ENCODE peak calls at places on chromosomes 6 and 20, in ten cellular contexts. T, C, V, H, M, G, S, X, L and F are unnamed samples.

GRCh38 chr6:25404693-25405169 is 125.6 kb downstream of the CARMIL1 start:
- DNase-seq in G (peak), T (no peak), C (no peak), X (no peak), V (no peak), S (no peak), M (no peak), H (no peak), L (no peak), F (peak)

GRCh38 chr6:88177961-88178464 is 11.9 kb upstream of the CNR1 start:
- DNase-seq in V (no peak), G (no peak), M (no peak), T (no peak), L (no peak), X (no peak), H (no peak), C (peak), S (no peak), F (no peak)

GRCh38 chr20:32231847-32232246 is 24.2 kb downstream of the POFUT1 start:
- DNase-seq in H (peak), G (no peak), V (no peak), T (no peak), L (no peak), M (no peak), X (no peak), C (no peak), S (no peak), F (no peak)

GRCh38 chr6:111973897-111974639 is 79.8 kb upstream of the CCN6 start:
- DNase-seq in X (no peak), V (no peak), L (no peak), C (peak), M (no peak), H (no peak), S (no peak), T (no peak), G (no peak), F (no peak)

GRCh38 chr6:125503181-125503580 is 201.4 kb upstream of the HDDC2 start:
- DNase-seq in M (no peak), X (no peak), C (no peak), L (no peak), T (no peak), S (no peak), G (no peak), H (no peak), V (no peak), F (no peak)

GRCh38 chr20:36202891-36203338 is 33.4 kb upstream of the AAR2 start:
- DNase-seq in G (peak), T (peak), V (peak), L (peak), M (peak), X (no peak), C (peak), H (peak), S (peak), F (peak)

GRCh38 chr6:88512951-88513350 is 346.8 kb upstream of the CNR1 start:
- DNase-seq in H (no peak), S (no peak), V (no peak), M (no peak), L (no peak), X (no peak), T (no peak), C (no peak), G (no peak), F (no peak)

GRCh38 chr6:47352169-47352568 is 42.5 kb upstream of the TNFRSF21 start:
- DNase-seq in H (no peak), T (no peak), S (no peak), V (no peak), C (no peak), L (no peak), X (no peak), M (no peak), G (no peak), F (no peak)

GRCh38 chr20:24999568-24999967 is 7.0 kb upstream of the APMAP start:
- DNase-seq in V (no peak), S (peak), M (no peak), H (no peak), T (peak), X (no peak), C (no peak), L (no peak), G (no peak), F (no peak)

GRCh38 chr6:103122766-103123601 is 1729.5 kb downstream of the GRIK2 start:
- DNase-seq in L (peak), G (no peak), V (no peak), C (peak), X (no peak), H (peak), M (no peak), T (no peak), S (no peak), F (peak)

GRCh38 chr20:53488779-53489272 is 104.8 kb downstream of the ZNF217 start:
- DNase-seq in T (no peak), L (no peak), M (no peak), S (no peak), G (no peak), H (no peak), V (no peak), X (no peak), C (no peak), F (no peak)

GRCh38 chr20:41133709-41134361 is 3.5 kb upstream of the PLCG1 start:
- DNase-seq in X (no peak), H (no peak), L (no peak), C (no peak), V (no peak), T (no peak), M (no peak), S (no peak), G (no peak), F (no peak)

GRCh38 chr6:118495639-118496296 is 52.3 kb upstream of the PLN start:
- DNase-seq in X (peak), C (peak), G (no peak), T (no peak), L (no peak), S (no peak), H (no peak), M (no peak), V (no peak), F (no peak)

GRCh38 chr6:28542440-28543293 is 17.0 kb downstream of the GPX5 start:
- DNase-seq in C (peak), X (peak), H (peak), S (no peak), M (peak), V (peak), L (peak), G (peak), T (no peak), F (peak)

GRCh38 chr6:152273002-152273401 is 364.2 kb downstream of the SYNE1 start:
- DNase-seq in X (no peak), H (no peak), V (no peak), G (no peak), L (no peak), T (no peak), S (no peak), M (no peak), C (peak), F (no peak)

GRCh38 chr20:59137532-59137931 is 26.1 kb upstream of the ZNF831 start:
- DNase-seq in V (no peak), C (no peak), L (no peak), G (no peak), T (no peak), S (peak), H (no peak), X (no peak), M (no peak), F (no peak)

GRCh38 chr6:159309723-159310122 is 140.5 kb downstream of the FNDC1 start:
- DNase-seq in M (no peak), G (no peak), S (no peak), C (no peak), V (no peak), T (no peak), L (no peak), H (no peak), X (no peak), F (no peak)

GRCh38 chr6:159315562-159315961 is 146.4 kb downstream of the FNDC1 start:
- DNase-seq in L (no peak), S (no peak), X (no peak), V (no peak), G (no peak), M (no peak), H (no peak), C (no peak), T (no peak), F (no peak)

GRCh38 chr6:159312204-159312603 is 143.0 kb downstream of the FNDC1 start:
- DNase-seq in X (no peak), H (no peak), M (no peak), L (no peak), G (no peak), S (no peak), V (no peak), C (peak), T (no peak), F (no peak)

GRCh38 chr6:159313023-159313422 is 143.8 kb downstream of the FNDC1 start:
- DNase-seq in H (no peak), L (no peak), S (no peak), M (no peak), C (no peak), T (no peak), G (no peak), X (no peak), V (no peak), F (no peak)

DNA sequence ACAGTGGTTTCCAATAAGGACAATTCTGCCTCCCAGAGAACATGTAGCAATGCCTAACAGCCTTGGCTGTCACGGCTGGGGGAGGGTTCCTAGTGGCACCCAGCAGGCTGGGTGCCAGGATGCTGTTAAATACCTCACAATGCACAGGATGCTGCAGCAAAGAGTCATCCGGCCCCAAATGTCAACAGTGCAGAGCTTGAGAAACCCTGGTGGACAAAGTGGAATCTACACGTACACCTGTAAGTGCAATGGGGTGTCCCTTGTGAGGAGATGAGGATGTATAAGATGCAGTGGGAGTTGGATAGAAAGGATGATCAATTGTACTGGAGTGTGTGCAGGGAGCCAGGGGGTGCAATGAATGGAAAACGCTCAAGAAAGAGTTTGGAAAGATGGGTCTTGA is 142.4 kb downstream of the FNDC1 start:
- DNase-seq in T (no peak), C (peak), H (no peak), X (no peak), S (no peak), M (no peak), L (peak), V (no peak), G (no peak), F (peak)
- TF ChIP-seq CTCF in T (no peak), C (no peak), H (no peak), X (no peak), S (no peak), M (no peak), L (no peak), V (no peak), G (no peak), F (no peak)

GRCh38 chr20:47468290-47469050 is 33.2 kb upstream of the NCOA3 start:
- DNase-seq in V (no peak), H (no peak), T (no peak), G (no peak), L (no peak), X (no peak), S (no peak), M (no peak), C (no peak), F (no peak)

GRCh38 chr20:47464380-47465101 is 37.1 kb upstream of the NCOA3 start:
- DNase-seq in M (peak), H (no peak), C (peak), L (peak), V (peak), S (peak), T (no peak), G (no peak), X (peak), F (peak)

GRCh38 chr20:47466704-47467459 is 34.8 kb upstream of the NCOA3 start:
- DNase-seq in H (no peak), M (no peak), X (no peak), V (no peak), C (no peak), T (no peak), L (no peak), G (no peak), S (no peak), F (no peak)

GRCh38 chr20:47465335-47466090 is 36.2 kb upstream of the NCOA3 start:
- DNase-seq in T (no peak), L (no peak), G (no peak), M (no peak), X (no peak), S (no peak), H (no peak), V (no peak), C (no peak), F (no peak)

GRCh38 chr20:47466193-47466592 is 35.5 kb upstream of the NCOA3 start:
- DNase-seq in G (no peak), C (no peak), S (no peak), X (no peak), H (no peak), T (no peak), V (no peak), M (peak), L (no peak), F (no peak)
- TF ChIP-seq CTCF in G (no peak), C (no peak), S (no peak), X (no peak), H (no peak), T (no peak), V (no peak), M (no peak), L (no peak), F (no peak)

GRCh38 chr6:82783587-82784253 is 281.9 kb downstream of the UBE3D start:
- DNase-seq in S (no peak), T (no peak), V (peak), G (no peak), H (no peak), L (no peak), C (no peak), M (no peak), X (no peak), F (no peak)
- TF ChIP-seq CTCF in S (no peak), T (no peak), V (no peak), G (no peak), H (peak), L (no peak), C (no peak), M (no peak), X (peak), F (no peak)

DNA sequence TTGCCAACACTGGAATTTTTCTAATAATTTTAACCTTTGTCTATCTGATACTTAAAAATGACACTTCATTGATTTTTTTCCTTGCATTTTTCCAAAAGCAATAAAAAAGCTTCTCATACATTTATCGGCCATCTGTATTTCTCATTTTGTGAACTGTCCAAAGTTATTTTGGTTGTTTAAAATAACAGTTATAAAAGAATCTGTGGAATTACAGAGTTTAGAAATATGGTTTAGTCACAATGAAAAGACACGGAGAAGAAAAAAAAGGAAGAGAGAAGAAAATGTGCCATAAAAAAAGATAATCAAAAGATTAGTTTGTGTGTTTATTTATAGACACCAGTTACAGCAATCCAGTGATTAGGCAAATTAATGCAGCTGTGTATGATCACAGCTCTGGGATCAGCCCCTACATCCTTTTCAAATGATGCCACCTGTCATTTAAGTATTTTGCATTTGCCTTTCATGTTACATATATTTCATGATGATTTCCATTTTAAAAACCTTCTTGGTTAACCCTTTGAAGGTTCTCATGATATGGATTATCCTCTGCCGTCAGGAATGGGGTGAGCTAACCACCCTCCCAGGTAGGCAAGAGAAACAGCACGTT is 171.6 kb downstream of the BACH2 start:
- DNase-seq in L (no peak), G (no peak), M (no peak), X (no peak), C (no peak), S (no peak), V (no peak), H (no peak), T (no peak), F (no peak)
- TF ChIP-seq CTCF in L (no peak), G (no peak), M (no peak), X (no peak), C (no peak), S (no peak), V (no peak), H (no peak), T (no peak), F (no peak)

DNA sequence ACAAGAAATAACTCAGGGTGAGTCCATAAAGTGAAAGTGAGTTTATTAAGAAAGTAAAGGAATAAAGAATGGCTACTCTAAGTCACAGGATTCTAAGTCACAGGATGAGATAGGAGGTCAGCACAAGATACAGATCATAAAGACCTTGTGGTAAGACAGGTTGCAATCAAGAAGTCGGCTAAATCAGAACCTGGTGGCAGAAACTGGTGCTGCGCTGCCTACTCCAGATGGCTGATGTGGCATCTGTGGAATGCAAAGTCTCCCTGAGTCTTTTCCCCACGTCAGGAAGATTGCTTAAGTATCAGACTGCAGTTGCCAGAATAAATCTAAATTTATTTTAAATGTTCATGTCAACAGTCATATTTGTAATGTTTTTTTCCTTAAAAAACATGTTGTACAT is 10.7 kb upstream of the KCNK15 start:
- DNase-seq in G (no peak), C (peak), M (peak), X (no peak), L (no peak), T (no peak), V (peak), H (peak), S (no peak), F (peak)
- TF ChIP-seq CTCF in G (no peak), C (peak), M (peak), X (peak), L (no peak), T (no peak), V (no peak), H (peak), S (no peak), F (peak)

GRCh38 chr6:3859878-3860552 is 10.8 kb downstream of the FAM50B start:
- DNase-seq in X (no peak), L (no peak), C (no peak), V (no peak), H (no peak), M (no peak), T (no peak), S (no peak), G (no peak), F (no peak)

GRCh38 chr6:3855866-3856265 is 6.7 kb downstream of the FAM50B start:
- DNase-seq in G (no peak), C (no peak), L (no peak), H (no peak), S (no peak), V (no peak), M (no peak), X (no peak), T (no peak), F (no peak)

GRCh38 chr6:3857822-3858221 is 8.6 kb downstream of the FAM50B start:
- DNase-seq in L (peak), T (no peak), C (no peak), X (no peak), H (no peak), G (no peak), S (no peak), M (no peak), V (no peak), F (no peak)

GRCh38 chr6:3852391-3852790 is 3.2 kb downstream of the FAM50B start:
- DNase-seq in S (no peak), G (no peak), X (no peak), H (no peak), T (no peak), C (no peak), M (no peak), V (no peak), L (no peak), F (no peak)

GRCh38 chr6:3856576-3856975 is 7.4 kb downstream of the FAM50B start:
- DNase-seq in X (no peak), G (no peak), L (no peak), S (no peak), M (no peak), T (no peak), V (no peak), C (no peak), H (no peak), F (no peak)
- TF ChIP-seq CTCF in X (no peak), G (no peak), L (no peak), S (no peak), M (no peak), T (no peak), V (no peak), C (no peak), H (no peak), F (no peak)

GRCh38 chr6:44706011-44706410 is 318.5 kb downstream of the CDC5L start:
- DNase-seq in T (no peak), G (no peak), L (no peak), V (no peak), H (no peak), X (no peak), S (no peak), M (no peak), C (no peak), F (no peak)
- TF ChIP-seq CTCF in T (no peak), G (no peak), L (no peak), V (no peak), H (no peak), X (no peak), S (no peak), M (no peak), C (no peak), F (no peak)

DNA sequence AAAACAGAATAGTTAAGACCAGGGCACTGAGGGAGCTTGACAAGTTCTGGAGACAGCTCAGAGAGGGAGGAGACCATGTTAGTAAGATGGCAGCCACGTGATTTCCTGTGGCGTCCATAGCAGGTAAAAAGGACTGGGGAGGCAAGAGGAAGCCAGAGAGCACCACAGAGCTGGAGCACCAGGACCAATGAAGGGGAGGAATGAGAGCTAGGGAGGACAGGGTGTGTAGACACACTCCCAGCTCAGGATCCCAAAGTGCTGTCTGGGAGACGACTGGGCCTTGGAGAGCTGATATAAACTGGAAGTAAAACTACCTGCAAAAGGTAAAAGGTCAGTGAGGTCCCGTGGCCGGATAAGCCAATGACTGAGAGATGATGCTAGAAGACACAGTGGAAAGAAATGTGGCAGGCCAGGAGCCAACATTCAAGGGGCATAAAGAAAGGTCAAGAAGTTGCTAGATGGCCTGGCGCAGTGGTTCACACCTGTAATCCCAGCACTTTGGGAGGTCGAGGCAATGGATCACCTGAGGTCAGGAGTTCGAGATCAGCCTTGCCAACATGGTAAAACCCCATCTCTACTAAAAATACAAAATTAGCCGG is 39.0 kb downstream of the SLC23A2 start:
- DNase-seq in L (no peak), M (no peak), C (no peak), H (no peak), V (no peak), X (no peak), T (no peak), G (no peak), S (no peak), F (no peak)
- TF ChIP-seq CTCF in L (no peak), M (no peak), C (no peak), H (no peak), V (no peak), X (no peak), T (no peak), G (no peak), S (no peak), F (no peak)

GRCh38 chr6:48476257-48476656 is 365.3 kb upstream of the PTCHD4 start:
- DNase-seq in X (no peak), C (peak), G (no peak), S (no peak), H (peak), V (no peak), T (no peak), L (no peak), M (no peak), F (peak)
- TF ChIP-seq CTCF in X (peak), C (peak), G (no peak), S (no peak), H (no peak), V (peak), T (peak), L (no peak), M (no peak), F (no peak)

GRCh38 chr20:2421247-2421646 is 40.5 kb downstream of the TGM6 start:
- DNase-seq in V (peak), G (no peak), H (no peak), M (no peak), X (no peak), L (no peak), T (no peak), C (no peak), S (no peak), F (no peak)
- TF ChIP-seq CTCF in V (peak), G (no peak), H (peak), M (peak), X (peak), L (peak), T (no peak), C (peak), S (no peak), F (no peak)